ENCODE peak calls at places on chromosomes 4 and X, in eight cellular contexts. One of them, this sample, is unnamed.

GRCh38 chr4:33864290-33864859 is 2379.9 kb downstream of the ARAP2 start:
- DNase-seq in retina: no peak
- DNase-seq in ELR: no peak
- DNase-seq in Panc1: no peak
- DNase-seq in SK-N-SH: no peak
- DNase-seq in activated T-cell treated with anti-CD3 and anti-CD28 coated beads for 4 hours: no peak
- DNase-seq in fibroblast of the conjunctiva: no peak
- DNase-seq in NCI-H345: no peak
- DNase-seq in this sample: no peak

GRCh38 chrX:110212299-110212698 is 105.6 kb downstream of the AMMECR1 start:
- DNase-seq in ELR: peak; percentile 45
- DNase-seq in fibroblast of the conjunctiva: no peak
- DNase-seq in activated T-cell treated with anti-CD3 and anti-CD28 coated beads for 4 hours: no peak
- DNase-seq in NCI-H345: no peak
- DNase-seq in retina: no peak
- DNase-seq in SK-N-SH: peak; percentile 9
- DNase-seq in Panc1: no peak
- DNase-seq in this sample: no peak

GRCh38 chr4:173365359-173365996 is 5.3 kb upstream of the SAP30 start:
- DNase-seq in fibroblast of the conjunctiva: no peak
- DNase-seq in SK-N-SH: no peak
- DNase-seq in ELR: no peak
- DNase-seq in NCI-H345: no peak
- DNase-seq in activated T-cell treated with anti-CD3 and anti-CD28 coated beads for 4 hours: no peak
- DNase-seq in retina: no peak
- DNase-seq in Panc1: no peak
- DNase-seq in this sample: no peak

GRCh38 chr4:68904786-68905185 is 46.8 kb downstream of the UGT2A3 start:
- DNase-seq in activated T-cell treated with anti-CD3 and anti-CD28 coated beads for 4 hours: no peak
- DNase-seq in ELR: peak; percentile 11
- DNase-seq in retina: no peak
- DNase-seq in Panc1: no peak
- DNase-seq in NCI-H345: peak; percentile 41
- DNase-seq in SK-N-SH: no peak
- DNase-seq in fibroblast of the conjunctiva: no peak
- DNase-seq in this sample: no peak

GRCh38 chrX:8731579-8732395 is at the start of gene ANOS1:
- DNase-seq in fibroblast of the conjunctiva: no peak
- DNase-seq in Panc1: no peak
- DNase-seq in SK-N-SH: peak; percentile 58
- DNase-seq in NCI-H345: peak; percentile 41
- DNase-seq in ELR: peak; percentile 66
- DNase-seq in retina: peak; percentile 82
- DNase-seq in activated T-cell treated with anti-CD3 and anti-CD28 coated beads for 4 hours: no peak
- DNase-seq in this sample: no peak

GRCh38 chrX:2871817-2872216 is 43.1 kb downstream of the GYG2 start:
- DNase-seq in NCI-H345: no peak
- DNase-seq in fibroblast of the conjunctiva: no peak
- DNase-seq in activated T-cell treated with anti-CD3 and anti-CD28 coated beads for 4 hours: no peak
- DNase-seq in Panc1: no peak
- DNase-seq in retina: no peak
- DNase-seq in ELR: no peak
- DNase-seq in SK-N-SH: no peak
- DNase-seq in this sample: no peak

GRCh38 chr4:61896717-61897116 is 696.6 kb downstream of the ADGRL3 start:
- DNase-seq in retina: no peak
- DNase-seq in NCI-H345: no peak
- DNase-seq in ELR: no peak
- DNase-seq in Panc1: no peak
- DNase-seq in activated T-cell treated with anti-CD3 and anti-CD28 coated beads for 4 hours: no peak
- DNase-seq in SK-N-SH: peak; percentile 40
- DNase-seq in fibroblast of the conjunctiva: no peak
- DNase-seq in this sample: no peak

GRCh38 chr4:76987153-76987562 is 37.6 kb downstream of the SEPTIN11 start:
- DNase-seq in activated T-cell treated with anti-CD3 and anti-CD28 coated beads for 4 hours: no peak
- DNase-seq in retina: no peak
- DNase-seq in NCI-H345: no peak
- DNase-seq in Panc1: no peak
- DNase-seq in fibroblast of the conjunctiva: peak; percentile 92
- DNase-seq in ELR: peak; percentile 91
- DNase-seq in SK-N-SH: no peak
- DNase-seq in this sample: peak; percentile 98

GRCh38 chr4:138927065-138927464 is 88.5 kb upstream of the NOCT start:
- DNase-seq in Panc1: no peak
- DNase-seq in fibroblast of the conjunctiva: no peak
- DNase-seq in ELR: no peak
- DNase-seq in SK-N-SH: no peak
- DNase-seq in retina: no peak
- DNase-seq in NCI-H345: no peak
- DNase-seq in activated T-cell treated with anti-CD3 and anti-CD28 coated beads for 4 hours: no peak
- DNase-seq in this sample: no peak

GRCh38 chr4:187172340-187172761 is 448.7 kb upstream of the FAT1 start:
- DNase-seq in SK-N-SH: peak; percentile 30
- DNase-seq in ELR: peak; percentile 82
- DNase-seq in NCI-H345: no peak
- DNase-seq in retina: no peak
- DNase-seq in activated T-cell treated with anti-CD3 and anti-CD28 coated beads for 4 hours: no peak
- DNase-seq in Panc1: no peak
- DNase-seq in fibroblast of the conjunctiva: peak; percentile 70
- DNase-seq in this sample: peak; percentile 45

GRCh38 chrX:69093960-69094935 is 71.0 kb downstream of the PJA1 start:
- DNase-seq in SK-N-SH: peak; percentile 68
- DNase-seq in Panc1: peak; percentile 10
- DNase-seq in fibroblast of the conjunctiva: peak; percentile 18
- DNase-seq in retina: peak; percentile 62
- DNase-seq in activated T-cell treated with anti-CD3 and anti-CD28 coated beads for 4 hours: peak; percentile 0
- DNase-seq in ELR: peak; percentile 63
- DNase-seq in NCI-H345: peak; percentile 17
- DNase-seq in this sample: no peak

GRCh38 chrX:110317079-110317819 is 636 bp downstream of the AMMECR1 start:
- DNase-seq in Panc1: no peak
- DNase-seq in fibroblast of the conjunctiva: no peak
- DNase-seq in NCI-H345: no peak
- DNase-seq in retina: peak; percentile 32
- DNase-seq in SK-N-SH: peak; percentile 55
- DNase-seq in ELR: peak; percentile 41
- DNase-seq in activated T-cell treated with anti-CD3 and anti-CD28 coated beads for 4 hours: peak; percentile 11
- DNase-seq in this sample: no peak

GRCh38 chr4:8854866-8855265 is 16.8 kb downstream of the HMX1 start:
- DNase-seq in fibroblast of the conjunctiva: no peak
- DNase-seq in retina: peak; percentile 73
- DNase-seq in SK-N-SH: no peak
- DNase-seq in activated T-cell treated with anti-CD3 and anti-CD28 coated beads for 4 hours: no peak
- DNase-seq in NCI-H345: no peak
- DNase-seq in ELR: no peak
- DNase-seq in Panc1: no peak
- DNase-seq in this sample: no peak

GRCh38 chr4:180664766-180665368 is 1578.3 kb upstream of the TENM3 start:
- DNase-seq in fibroblast of the conjunctiva: peak; percentile 83
- DNase-seq in Panc1: peak; percentile 47
- DNase-seq in activated T-cell treated with anti-CD3 and anti-CD28 coated beads for 4 hours: peak; percentile 36
- DNase-seq in ELR: peak; percentile 85
- DNase-seq in SK-N-SH: peak; percentile 59
- DNase-seq in retina: peak; percentile 75
- DNase-seq in NCI-H345: peak; percentile 57
- DNase-seq in this sample: peak; percentile 29

GRCh38 chr4:64539234-64539849 is 130.1 kb upstream of the TECRL start:
- DNase-seq in fibroblast of the conjunctiva: peak; percentile 50
- DNase-seq in NCI-H345: peak; percentile 49
- DNase-seq in ELR: peak; percentile 65
- DNase-seq in activated T-cell treated with anti-CD3 and anti-CD28 coated beads for 4 hours: no peak
- DNase-seq in retina: peak; percentile 43
- DNase-seq in Panc1: peak; percentile 22
- DNase-seq in SK-N-SH: peak; percentile 50
- DNase-seq in this sample: peak; percentile 10

GRCh38 chr4:114924311-114924710 is 189.1 kb downstream of the NDST4 start:
- DNase-seq in NCI-H345: no peak
- DNase-seq in SK-N-SH: no peak
- DNase-seq in activated T-cell treated with anti-CD3 and anti-CD28 coated beads for 4 hours: no peak
- DNase-seq in ELR: no peak
- DNase-seq in retina: no peak
- DNase-seq in fibroblast of the conjunctiva: no peak
- DNase-seq in Panc1: no peak
- DNase-seq in this sample: no peak

GRCh38 chr4:37388672-37389368 is 144.3 kb downstream of the NWD2 start:
- DNase-seq in activated T-cell treated with anti-CD3 and anti-CD28 coated beads for 4 hours: no peak
- DNase-seq in fibroblast of the conjunctiva: no peak
- DNase-seq in NCI-H345: no peak
- DNase-seq in retina: no peak
- DNase-seq in ELR: no peak
- DNase-seq in SK-N-SH: no peak
- DNase-seq in Panc1: no peak
- DNase-seq in this sample: no peak

GRCh38 chrX:24928114-24928513 is 87.7 kb downstream of the ARX start:
- DNase-seq in SK-N-SH: no peak
- DNase-seq in activated T-cell treated with anti-CD3 and anti-CD28 coated beads for 4 hours: no peak
- DNase-seq in Panc1: no peak
- DNase-seq in fibroblast of the conjunctiva: no peak
- DNase-seq in retina: peak; percentile 17
- DNase-seq in NCI-H345: no peak
- DNase-seq in ELR: no peak
- DNase-seq in this sample: no peak

GRCh38 chr4:148557793-148558192 is 115.6 kb upstream of the NR3C2 start:
- DNase-seq in retina: no peak
- DNase-seq in activated T-cell treated with anti-CD3 and anti-CD28 coated beads for 4 hours: no peak
- DNase-seq in ELR: no peak
- DNase-seq in fibroblast of the conjunctiva: no peak
- DNase-seq in NCI-H345: no peak
- DNase-seq in Panc1: no peak
- DNase-seq in SK-N-SH: no peak
- DNase-seq in this sample: no peak

GRCh38 chr4:145679991-145680455 is at the start of gene C4orf51:
- DNase-seq in fibroblast of the conjunctiva: peak; percentile 57
- DNase-seq in Panc1: no peak
- DNase-seq in retina: no peak
- DNase-seq in activated T-cell treated with anti-CD3 and anti-CD28 coated beads for 4 hours: no peak
- DNase-seq in ELR: peak; percentile 41
- DNase-seq in SK-N-SH: no peak
- DNase-seq in NCI-H345: peak; percentile 33
- DNase-seq in this sample: peak; percentile 9

GRCh38 chr4:162164881-162165528 is 1.2 kb upstream of the FSTL5 start:
- DNase-seq in ELR: peak; percentile 36
- DNase-seq in SK-N-SH: no peak
- DNase-seq in fibroblast of the conjunctiva: no peak
- DNase-seq in activated T-cell treated with anti-CD3 and anti-CD28 coated beads for 4 hours: no peak
- DNase-seq in Panc1: no peak
- DNase-seq in NCI-H345: no peak
- DNase-seq in retina: no peak
- DNase-seq in this sample: no peak

GRCh38 chr4:173522160-173522873 is 7.7 kb downstream of the HAND2 start:
- DNase-seq in retina: peak; percentile 90
- DNase-seq in SK-N-SH: peak; percentile 73
- DNase-seq in fibroblast of the conjunctiva: peak; percentile 64
- DNase-seq in ELR: peak; percentile 74
- DNase-seq in NCI-H345: peak; percentile 10
- DNase-seq in activated T-cell treated with anti-CD3 and anti-CD28 coated beads for 4 hours: no peak
- DNase-seq in Panc1: no peak
- DNase-seq in this sample: peak; percentile 40

GRCh38 chr4:38085394-38086150 is 125.4 kb downstream of the PTTG2 start:
- DNase-seq in ELR: no peak
- DNase-seq in Panc1: no peak
- DNase-seq in activated T-cell treated with anti-CD3 and anti-CD28 coated beads for 4 hours: no peak
- DNase-seq in SK-N-SH: no peak
- DNase-seq in NCI-H345: no peak
- DNase-seq in retina: peak; percentile 29
- DNase-seq in fibroblast of the conjunctiva: no peak
- DNase-seq in this sample: no peak

GRCh38 chr4:23889814-23890269 is at the start of gene PPARGC1A:
- DNase-seq in activated T-cell treated with anti-CD3 and anti-CD28 coated beads for 4 hours: no peak
- DNase-seq in fibroblast of the conjunctiva: peak; percentile 53
- DNase-seq in retina: peak; percentile 75
- DNase-seq in NCI-H345: peak; percentile 87
- DNase-seq in ELR: peak; percentile 32
- DNase-seq in SK-N-SH: peak; percentile 11
- DNase-seq in Panc1: no peak
- DNase-seq in this sample: no peak

GRCh38 chr4:47482326-47482725 is 2.7 kb upstream of the ATP10D start:
- DNase-seq in SK-N-SH: no peak
- DNase-seq in retina: no peak
- DNase-seq in Panc1: no peak
- DNase-seq in NCI-H345: no peak
- DNase-seq in activated T-cell treated with anti-CD3 and anti-CD28 coated beads for 4 hours: no peak
- DNase-seq in fibroblast of the conjunctiva: no peak
- DNase-seq in ELR: peak; percentile 89
- DNase-seq in this sample: no peak

GRCh38 chr4:610411-611261 is 14.7 kb upstream of the PDE6B start:
- DNase-seq in retina: no peak
- DNase-seq in ELR: peak; percentile 79
- DNase-seq in Panc1: peak; percentile 27
- DNase-seq in SK-N-SH: no peak
- DNase-seq in NCI-H345: peak; percentile 19
- DNase-seq in fibroblast of the conjunctiva: peak; percentile 22
- DNase-seq in activated T-cell treated with anti-CD3 and anti-CD28 coated beads for 4 hours: no peak
- DNase-seq in this sample: peak; percentile 0